ENCODE peak calls at places on chromosomes 4 and X, in five cellular contexts. V is PC-3, U is neural progenitor cell, E is SK-N-SH, O is GM23248. I is an unnamed sample.

GRCh38 chr4:1503583-1504471 is 97.6 kb upstream of the NKX1-1 start:
- DNase-seq in V (no peak), U (no peak), E (peak), O (no peak), I (no peak)

GRCh38 chr4:38743866-38744265 is 38.9 kb downstream of the TLR10 start:
- DNase-seq in V (no peak), U (no peak), E (no peak), O (no peak), I (no peak)

GRCh38 chr4:127586922-127587571 is 45.7 kb upstream of the INTU start:
- DNase-seq in V (peak), U (peak), E (peak), O (peak), I (peak)

GRCh38 chr4:1609901-1610790 is 74.0 kb downstream of the FAM53A start:
- DNase-seq in V (no peak), U (no peak), E (no peak), O (no peak), I (no peak)

GRCh38 chrX:121755541-121755940 is 708.1 kb downstream of the GLUD2 start:
- DNase-seq in V (no peak), U (peak), E (no peak), O (no peak), I (no peak)

GRCh38 chr4:149031399-149031798 is 589.2 kb upstream of the NR3C2 start:
- DNase-seq in V (peak), U (peak), E (no peak), O (peak), I (peak)

GRCh38 chrX:39756086-39756883 is 341.5 kb downstream of the BCOR start:
- DNase-seq in V (no peak), U (no peak), E (no peak), O (no peak), I (no peak)

GRCh38 chr4:26860922-26861433 is 337 bp downstream of the STIM2 start:
- DNase-seq in V (peak), U (peak), E (peak), O (peak), I (peak)

GRCh38 chrX:46722742-46723568 is 36.0 kb downstream of the SLC9A7 start:
- DNase-seq in V (peak), U (no peak), E (no peak), O (peak), I (no peak)

GRCh38 chrX:43592597-43592996 is 63.5 kb upstream of the MAOA start:
- DNase-seq in V (no peak), U (no peak), E (no peak), O (no peak), I (no peak)

GRCh38 chr4:187071896-187072295 is 348.2 kb upstream of the FAT1 start:
- DNase-seq in V (no peak), U (no peak), E (peak), O (no peak), I (no peak)

GRCh38 chr4:26342328-26343040 is 21.7 kb downstream of the RBPJ start:
- DNase-seq in V (peak), U (no peak), E (no peak), O (peak), I (no peak)

GRCh38 chr4:149638073-149638472 is 177.6 kb downstream of the IQCM start:
- DNase-seq in V (peak), U (no peak), E (no peak), O (peak), I (no peak)

GRCh38 chr4:82268050-82268825 is 105.6 kb downstream of the HNRNPD start:
- DNase-seq in V (peak), U (peak), E (peak), O (peak), I (peak)

GRCh38 chr4:18366762-18367358 is 345.3 kb upstream of the LCORL start:
- DNase-seq in V (peak), U (peak), E (peak), O (peak), I (peak)

GRCh38 chr4:1164444-1164843 is 7.9 kb downstream of the SPON2 start:
- DNase-seq in V (no peak), U (no peak), E (no peak), O (no peak), I (no peak)

GRCh38 chr4:82429728-82430192 is 502 bp downstream of the HNRNPDL start:
- DNase-seq in V (no peak), U (peak), E (no peak), O (peak), I (no peak)

GRCh38 chr4:123284166-123284565 is 112.4 kb upstream of the SPRY1 start:
- DNase-seq in V (no peak), U (no peak), E (peak), O (no peak), I (no peak)

GRCh38 chr4:26108024-26108423 is 194.0 kb downstream of the SMIM20 start:
- DNase-seq in V (no peak), U (no peak), E (no peak), O (no peak), I (no peak)

GRCh38 chr4:37623125-37623524 is 63.1 kb downstream of the RELL1 start:
- DNase-seq in V (no peak), U (no peak), E (no peak), O (no peak), I (no peak)

GRCh38 chrX:39705299-39705698 is 392.5 kb downstream of the BCOR start:
- DNase-seq in V (peak), U (no peak), E (no peak), O (peak), I (no peak)

GRCh38 chr4:6749340-6750171 is 33.0 kb upstream of the KIAA0232 start:
- DNase-seq in V (peak), U (no peak), E (peak), O (peak), I (no peak)

GRCh38 chrX:79153348-79153747 is 8.9 kb downstream of the GPR174 start:
- DNase-seq in V (no peak), U (no peak), E (no peak), O (no peak), I (no peak)

GRCh38 chr4:30001628-30002027 is 718.5 kb upstream of the PCDH7 start:
- DNase-seq in V (no peak), U (no peak), E (no peak), O (no peak), I (no peak)

GRCh38 chr4:30002345-30002744 is 717.8 kb upstream of the PCDH7 start:
- DNase-seq in V (no peak), U (no peak), E (no peak), O (no peak), I (no peak)

GRCh38 chr4:30005995-30006394 is 714.2 kb upstream of the PCDH7 start:
- DNase-seq in V (no peak), U (no peak), E (no peak), O (no peak), I (no peak)
- TF ChIP-seq EZH2phosphoT487 in V (no peak), U (no peak), E (no peak), O (no peak), I (no peak)

GRCh38 chr4:185167205-185167604 is 24.1 kb downstream of the SLC25A4 start:
- DNase-seq in V (no peak), U (no peak), E (no peak), O (no peak), I (no peak)

GRCh38 chr4:185171373-185172071 is 28.5 kb downstream of the SLC25A4 start:
- DNase-seq in V (no peak), U (no peak), E (no peak), O (no peak), I (peak)

DNA sequence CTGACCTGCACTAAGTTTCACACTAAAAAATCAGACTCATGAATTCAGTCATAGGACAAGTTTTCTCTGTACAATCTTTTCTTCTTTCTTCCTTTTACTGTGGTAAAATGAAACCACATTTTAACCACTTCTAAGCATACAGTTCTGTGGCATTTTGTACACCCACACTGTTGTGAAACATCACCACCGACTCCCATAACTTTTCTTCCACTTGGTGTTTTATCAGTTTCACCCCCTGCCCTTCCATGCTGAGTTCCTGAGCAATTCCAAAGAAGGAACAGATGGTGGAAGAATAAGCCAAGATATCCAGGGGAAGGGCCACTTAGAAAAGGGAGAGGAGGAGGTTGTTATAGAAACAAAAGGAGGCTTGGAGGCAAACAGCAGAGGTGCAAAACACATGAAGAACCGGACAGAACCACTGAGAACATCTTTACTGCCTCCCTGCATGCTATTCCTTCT is 22.6 kb downstream of the SLC25A4 start:
- DNase-seq in V (no peak), U (no peak), E (no peak), O (peak), I (no peak)
- H3K4me3 ChIP-seq in V (no peak), U (no peak), E (no peak), O (no peak), I (no peak)

GRCh38 chr4:158778712-158779111 is 9.9 kb downstream of the FNIP2 start:
- DNase-seq in V (peak), U (no peak), E (no peak), O (no peak), I (no peak)

GRCh38 chr4:158775091-158775651 is 6.3 kb downstream of the FNIP2 start:
- DNase-seq in V (peak), U (no peak), E (no peak), O (peak), I (no peak)

GRCh38 chr4:158777423-158777822 is 8.6 kb downstream of the FNIP2 start:
- DNase-seq in V (no peak), U (no peak), E (no peak), O (no peak), I (no peak)

GRCh38 chr4:158778065-158778711 is 9.4 kb downstream of the FNIP2 start:
- DNase-seq in V (no peak), U (no peak), E (no peak), O (no peak), I (peak)

GRCh38 chr4:158776106-158776505 is 7.3 kb downstream of the FNIP2 start:
- DNase-seq in V (no peak), U (no peak), E (no peak), O (no peak), I (no peak)
- H3K27ac ChIP-seq in V (no peak), U (no peak), E (no peak), O (no peak), I (no peak)

DNA sequence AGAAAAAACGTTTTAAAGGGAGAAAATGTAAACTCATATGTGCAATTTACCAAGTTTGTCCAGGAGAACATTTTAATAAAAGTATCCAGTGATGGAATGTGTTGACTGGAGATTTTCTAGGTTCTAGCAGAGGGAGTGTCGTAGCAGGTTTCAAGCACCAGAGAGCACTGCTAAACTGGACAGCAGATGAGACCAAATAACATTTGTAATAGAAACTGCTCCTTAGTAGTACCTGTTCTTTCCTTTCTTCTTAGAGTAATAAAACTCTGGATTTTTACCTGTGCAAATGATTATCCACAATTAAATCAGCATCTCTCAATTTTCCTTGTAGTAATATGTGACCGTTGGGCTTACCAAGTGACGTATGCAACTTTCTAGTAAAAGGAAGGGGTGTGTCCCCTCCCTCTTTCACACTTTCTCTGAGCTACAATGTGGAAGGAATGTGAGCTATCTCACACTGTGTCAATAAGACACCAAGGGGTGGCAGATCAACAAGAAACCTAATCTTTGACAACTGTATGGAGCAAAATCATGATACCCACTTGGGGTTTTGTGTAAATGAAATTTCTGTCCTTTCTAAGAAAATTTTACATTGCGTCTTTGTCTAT is 9.5 kb downstream of the HPGDS start:
- DNase-seq in V (peak), U (peak), E (no peak), O (no peak), I (no peak)
- TF ChIP-seq EZH2phosphoT487 in V (no peak), U (no peak), E (no peak), O (no peak), I (no peak)

GRCh38 chr4:84171871-84172270 is 327.2 kb downstream of the NKX6-1 start:
- DNase-seq in V (no peak), U (no peak), E (no peak), O (no peak), I (no peak)
- H3K4me3 ChIP-seq in V (no peak), U (no peak), E (no peak), O (no peak), I (no peak)

GRCh38 chrX:15465896-15466651 is 27.1 kb downstream of the PIR start:
- DNase-seq in V (peak), U (peak), E (no peak), O (peak), I (peak)
- H3K27ac ChIP-seq in V (no peak), U (no peak), E (peak), O (no peak), I (peak)

DNA sequence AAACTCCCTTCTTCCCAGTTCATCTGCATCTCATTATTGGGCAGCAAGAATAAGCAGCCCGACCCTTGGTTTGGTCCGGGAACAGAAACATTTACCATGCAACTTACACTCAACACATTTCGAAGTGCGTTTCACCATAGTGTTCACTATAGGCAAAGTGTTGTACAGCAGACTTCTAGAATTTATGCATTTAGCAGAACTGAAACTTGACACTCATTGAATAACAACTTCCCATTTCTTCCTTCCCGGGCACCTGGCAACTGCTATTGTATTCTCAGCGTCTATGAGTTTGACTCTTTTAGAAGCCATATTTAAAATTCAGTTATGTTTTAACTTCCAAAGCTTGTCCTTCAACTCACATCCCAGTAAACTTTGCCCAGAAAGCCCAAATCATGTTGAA is 840.6 kb downstream of the NLGN4X start:
- DNase-seq in V (no peak), U (no peak), E (no peak), O (no peak), I (peak)
- TF ChIP-seq EZH2phosphoT487 in V (no peak), U (no peak), E (no peak), O (no peak), I (no peak)

GRCh38 chrX:153828308-153828707 is 2.0 kb downstream of the PDZD4 start:
- DNase-seq in V (no peak), U (no peak), E (no peak), O (no peak), I (no peak)
- H3K4me3 ChIP-seq in V (no peak), U (peak), E (no peak), O (no peak), I (no peak)

DNA sequence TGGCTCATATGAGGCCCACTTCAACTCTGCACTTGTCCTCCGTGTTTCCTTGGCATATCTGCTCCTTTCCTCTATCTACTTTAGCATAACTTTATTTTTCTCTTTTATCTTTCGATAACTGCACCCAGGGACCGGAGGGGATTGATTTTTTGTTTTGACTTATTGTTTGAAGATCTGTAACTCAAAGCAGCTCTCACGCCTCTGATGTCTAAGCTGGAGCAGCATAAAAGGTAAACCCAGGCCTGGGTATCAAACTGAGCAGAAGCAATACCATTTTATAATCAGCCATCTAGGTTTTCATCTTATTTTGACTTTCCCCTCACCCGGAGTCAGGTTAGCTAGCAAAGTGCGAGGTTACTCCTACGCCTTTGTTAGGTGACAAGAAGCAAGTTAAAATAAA is 28.4 kb downstream of the LEF1 start:
- DNase-seq in V (no peak), U (no peak), E (no peak), O (no peak), I (no peak)
- H3K27ac ChIP-seq in V (no peak), U (no peak), E (no peak), O (no peak), I (no peak)